ENCODE peak calls at places on chromosome 20, in seven cellular contexts. W is coronary artery; P is GM03348; M is foreskin fibroblast; F is foreskin keratinocyte; T is brain microvascular endothelial cell; J is naive thymus-derived CD8-positive, alpha-beta T cell. K is an unnamed sample.

GRCh38 chr20:50032955-50033666 is 50.3 kb downstream of the SNAI1 start:
- DNase-seq in W (no peak), P (no peak), M (no peak), F (no peak), T (no peak), J (no peak), K (no peak)

GRCh38 chr20:17029698-17030097 is 197.1 kb upstream of the PCSK2 start:
- DNase-seq in W (no peak), P (no peak), M (no peak), F (no peak), T (no peak), J (no peak), K (no peak)

GRCh38 chr20:59911041-59911440 is 22.4 kb downstream of the SYCP2 start:
- DNase-seq in W (no peak), P (no peak), M (no peak), F (no peak), T (no peak), J (no peak), K (no peak)

GRCh38 chr20:38937978-38938473 is 11.8 kb downstream of the FAM83D start:
- DNase-seq in W (peak; percentile 1), P (no peak), M (no peak), F (no peak), T (no peak), J (no peak), K (no peak)

GRCh38 chr20:35617397-35618031 is 1.9 kb downstream of the SPAG4 start:
- DNase-seq in W (peak; percentile 81), P (peak; percentile 61), M (peak; percentile 80), F (no peak), T (peak; percentile 48), J (peak; percentile 34), K (peak; percentile 32)

GRCh38 chr20:25090492-25091429 is 8.8 kb upstream of the VSX1 start:
- DNase-seq in W (no peak), P (no peak), M (no peak), F (no peak), T (no peak), J (peak; percentile 83), K (peak; percentile 26)

GRCh38 chr20:49712918-49713778 is 530 bp downstream of the B4GALT5 start:
- DNase-seq in W (peak; percentile 75), P (peak; percentile 70), M (no peak), F (no peak), T (no peak), J (no peak), K (peak; percentile 32)

GRCh38 chr20:45235995-45236394 is 14.8 kb downstream of the SEMG2 start:
- DNase-seq in W (no peak), P (no peak), M (no peak), F (no peak), T (no peak), J (no peak), K (no peak)

GRCh38 chr20:46520976-46521579 is 7.7 kb upstream of the ZNF334 start:
- DNase-seq in W (no peak), P (peak; percentile 73), M (peak; percentile 41), F (no peak), T (peak; percentile 56), J (peak; percentile 31), K (no peak)

GRCh38 chr20:46811328-46812084 is 83.1 kb upstream of the EYA2 start:
- DNase-seq in W (no peak), P (no peak), M (no peak), F (no peak), T (no peak), J (no peak), K (no peak)

GRCh38 chr20:38228436-38228835 is 32.1 kb downstream of the KIAA1755 start:
- DNase-seq in W (no peak), P (no peak), M (no peak), F (no peak), T (no peak), J (no peak), K (peak; percentile 2)

GRCh38 chr20:20664795-20665194 is 47.6 kb downstream of the RALGAPA2 start:
- DNase-seq in W (no peak), P (no peak), M (no peak), F (no peak), T (peak; percentile 14), J (no peak), K (no peak)

GRCh38 chr20:17557675-17558006 is 12.2 kb upstream of the DSTN start:
- DNase-seq in W (no peak), P (peak; percentile 41), M (peak; percentile 80), F (peak; percentile 83), T (peak; percentile 89), J (no peak), K (no peak)

GRCh38 chr20:15865553-15865952 is 707.7 kb downstream of the KIF16B start:
- DNase-seq in W (no peak), P (no peak), M (no peak), F (no peak), T (no peak), J (no peak), K (no peak)

GRCh38 chr20:10581823-10582222 is 92.0 kb downstream of the JAG1 start:
- DNase-seq in W (no peak), P (peak; percentile 76), M (peak; percentile 76), F (no peak), T (peak; percentile 70), J (no peak), K (no peak)

GRCh38 chr20:37640600-37641561 is 52.9 kb upstream of the CTNNBL1 start:
- DNase-seq in W (no peak), P (no peak), M (peak; percentile 6), F (no peak), T (no peak), J (no peak), K (no peak)

GRCh38 chr20:41142241-41142640 is 4.9 kb downstream of the PLCG1 start:
- DNase-seq in W (no peak), P (no peak), M (no peak), F (no peak), T (no peak), J (no peak), K (no peak)

GRCh38 chr20:10282930-10283556 is 64.4 kb downstream of the SNAP25 start:
- DNase-seq in W (no peak), P (no peak), M (peak; percentile 47), F (no peak), T (peak; percentile 45), J (no peak), K (no peak)

GRCh38 chr20:17622086-17622850 is 52.4 kb downstream of the DSTN start:
- DNase-seq in W (peak; percentile 52), P (no peak), M (no peak), F (no peak), T (no peak), J (no peak), K (peak; percentile 8)

GRCh38 chr20:15071010-15071808 is 733.8 kb upstream of the FLRT3 start:
- DNase-seq in W (no peak), P (no peak), M (no peak), F (no peak), T (no peak), J (no peak), K (no peak)

GRCh38 chr20:17533396-17533795 is 2.2 kb upstream of the BFSP1 start:
- DNase-seq in W (no peak), P (peak; percentile 60), M (peak; percentile 38), F (no peak), T (peak; percentile 45), J (no peak), K (no peak)

GRCh38 chr20:33154252-33154651 is 13.7 kb upstream of the BPIFA2 start:
- DNase-seq in W (no peak), P (no peak), M (no peak), F (no peak), T (no peak), J (no peak), K (no peak)

GRCh38 chr20:52160805-52161204 is 30.8 kb downstream of the ZFP64 start:
- DNase-seq in W (no peak), P (no peak), M (no peak), F (no peak), T (no peak), J (no peak), K (no peak)

GRCh38 chr20:51554538-51555165 is 12.1 kb upstream of the NFATC2 start:
- DNase-seq in W (no peak), P (peak; percentile 73), M (peak; percentile 87), F (peak; percentile 63), T (no peak), J (no peak), K (no peak)

GRCh38 chr20:45407067-45407745 is 883 bp upstream of the DBNDD2 start:
- DNase-seq in W (peak; percentile 90), P (peak; percentile 62), M (no peak), F (no peak), T (peak; percentile 43), J (no peak), K (no peak)

GRCh38 chr20:45918779-45919535 is 7.0 kb upstream of the PLTP start:
- DNase-seq in W (no peak), P (no peak), M (no peak), F (no peak), T (peak; percentile 43), J (no peak), K (no peak)

GRCh38 chr20:3044336-3044965 is 1.0 kb downstream of the GNRH2 start:
- DNase-seq in W (no peak), P (no peak), M (no peak), F (no peak), T (no peak), J (no peak), K (no peak)

GRCh38 chr20:4795394-4795793 is 73.7 kb downstream of the PRND start:
- DNase-seq in W (no peak), P (peak; percentile 86), M (peak; percentile 40), F (peak; percentile 37), T (peak; percentile 68), J (no peak), K (no peak)

GRCh38 chr20:63119451-63120285 is 96.3 kb downstream of the YTHDF1 start:
- DNase-seq in W (no peak), P (no peak), M (no peak), F (no peak), T (no peak), J (no peak), K (no peak)

GRCh38 chr20:49446808-49447207 is 35.7 kb downstream of the KCNB1 start:
- DNase-seq in W (peak; percentile 89), P (no peak), M (no peak), F (no peak), T (no peak), J (no peak), K (peak; percentile 68)

GRCh38 chr20:21137078-21137477 is 11.2 kb downstream of the KIZ start:
- DNase-seq in W (no peak), P (no peak), M (no peak), F (no peak), T (no peak), J (no peak), K (no peak)

GRCh38 chr20:11502051-11502450 is 415.6 kb upstream of the BTBD3 start:
- DNase-seq in W (no peak), P (no peak), M (no peak), F (no peak), T (no peak), J (no peak), K (no peak)

GRCh38 chr20:56750430-56750829 is 121.3 kb downstream of the TFAP2C start:
- DNase-seq in W (no peak), P (no peak), M (no peak), F (no peak), T (no peak), J (no peak), K (no peak)

GRCh38 chr20:62985089-62985778 is 21.5 kb downstream of the BHLHE23 start:
- DNase-seq in W (no peak), P (no peak), M (no peak), F (no peak), T (no peak), J (no peak), K (no peak)

GRCh38 chr20:63736893-63737689 is 627 bp downstream of the LIME1 start:
- DNase-seq in W (peak; percentile 76), P (peak; percentile 8), M (no peak), F (no peak), T (no peak), J (peak; percentile 61), K (no peak)

GRCh38 chr20:62860391-62860923 is 1.2 kb downstream of the TCFL5 start:
- DNase-seq in W (no peak), P (peak; percentile 38), M (no peak), F (no peak), T (no peak), J (no peak), K (no peak)

K was measured in gastrocnemius medialis.